ENCODE peak calls at places on chromosomes 11 and 22, in five cellular contexts. One of them, this sample, is unnamed. For H3K36me3, the result is how much of the 10 kb centered on the place peaks cover.

GRCh38 chr11:13647391-13647790 is 21.1 kb upstream of the FAR1 start:
- DNase-seq in HCT116: no peak
- DNase-seq in fibroblast of lung: no peak
- DNase-seq in hepatocyte: no peak
- DNase-seq in neural progenitor cell: no peak
- DNase-seq in this sample: no peak

GRCh38 chr11:4495986-4496385 is 13.5 kb downstream of the OR52K1 start:
- DNase-seq in hepatocyte: no peak
- DNase-seq in neural progenitor cell: no peak
- DNase-seq in fibroblast of lung: no peak
- DNase-seq in HCT116: no peak
- DNase-seq in this sample: no peak

GRCh38 chr22:47620391-47620790 is 857.9 kb downstream of the TBC1D22A start:
- DNase-seq in hepatocyte: no peak
- DNase-seq in HCT116: no peak
- DNase-seq in neural progenitor cell: no peak
- DNase-seq in fibroblast of lung: no peak
- DNase-seq in this sample: no peak

GRCh38 chr11:59173964-59174663 is 2.2 kb downstream of the DTX4 start:
- DNase-seq in hepatocyte: peak
- DNase-seq in HCT116: no peak
- DNase-seq in fibroblast of lung: no peak
- DNase-seq in neural progenitor cell: peak
- DNase-seq in this sample: no peak

GRCh38 chr11:1758611-1759150 is 5.0 kb downstream of the CTSD start:
- DNase-seq in HCT116: no peak
- DNase-seq in fibroblast of lung: no peak
- DNase-seq in neural progenitor cell: no peak
- DNase-seq in hepatocyte: no peak
- DNase-seq in this sample: no peak

GRCh38 chr11:520428-521178 is 13.6 kb upstream of the RNH1 start:
- DNase-seq in HCT116: no peak
- DNase-seq in hepatocyte: no peak
- DNase-seq in neural progenitor cell: peak
- DNase-seq in fibroblast of lung: no peak
- DNase-seq in this sample: no peak

GRCh38 chr11:495537-495931 is 11.5 kb downstream of the RNH1 start:
- DNase-seq in fibroblast of lung: no peak
- DNase-seq in neural progenitor cell: no peak
- DNase-seq in hepatocyte: no peak
- DNase-seq in HCT116: no peak
- DNase-seq in this sample: no peak

GRCh38 chr11:68463714-68464113 is 3.2 kb downstream of the PPP6R3 start:
- DNase-seq in neural progenitor cell: no peak
- DNase-seq in HCT116: no peak
- DNase-seq in hepatocyte: no peak
- DNase-seq in fibroblast of lung: no peak
- DNase-seq in this sample: no peak

GRCh38 chr11:128533473-128533872 is 53.9 kb downstream of the ETS1 start:
- DNase-seq in HCT116: no peak
- DNase-seq in hepatocyte: no peak
- DNase-seq in neural progenitor cell: no peak
- DNase-seq in fibroblast of lung: no peak
- DNase-seq in this sample: no peak

GRCh38 chr11:64848779-64849599 is 4.5 kb upstream of the CDC42BPG start:
- DNase-seq in HCT116: no peak
- DNase-seq in neural progenitor cell: peak
- DNase-seq in fibroblast of lung: no peak
- DNase-seq in hepatocyte: peak
- DNase-seq in this sample: no peak

GRCh38 chr22:43118953-43119458 is 8.5 kb downstream of the BIK start:
- DNase-seq in neural progenitor cell: no peak
- DNase-seq in hepatocyte: no peak
- DNase-seq in HCT116: no peak
- DNase-seq in fibroblast of lung: no peak
- DNase-seq in this sample: no peak

GRCh38 chr11:62390237-62390636 is 28.6 kb upstream of the SCGB1A1 start:
- DNase-seq in neural progenitor cell: no peak
- DNase-seq in hepatocyte: no peak
- DNase-seq in fibroblast of lung: no peak
- DNase-seq in HCT116: no peak
- DNase-seq in this sample: no peak

GRCh38 chr11:117096140-117096972 is 1.9 kb downstream of the SIK3 start:
- DNase-seq in fibroblast of lung: peak
- DNase-seq in hepatocyte: peak
- DNase-seq in HCT116: no peak
- DNase-seq in neural progenitor cell: peak
- DNase-seq in this sample: no peak

GRCh38 chr11:107316426-107316825 is 141.2 kb downstream of the CWF19L2 start:
- DNase-seq in hepatocyte: no peak
- DNase-seq in HCT116: no peak
- DNase-seq in fibroblast of lung: no peak
- DNase-seq in neural progenitor cell: no peak
- DNase-seq in this sample: no peak

GRCh38 chr22:32987081-32987631 is 71.0 kb downstream of the SYN3 start:
- DNase-seq in fibroblast of lung: peak
- DNase-seq in neural progenitor cell: peak
- DNase-seq in hepatocyte: no peak
- DNase-seq in HCT116: no peak
- DNase-seq in this sample: peak

GRCh38 chr11:45926001-45926401 is 3.5 kb downstream of the LARGE2 start:
- DNase-seq in HCT116: no peak
- DNase-seq in neural progenitor cell: no peak
- DNase-seq in hepatocyte: no peak
- DNase-seq in fibroblast of lung: no peak
- DNase-seq in this sample: no peak

GRCh38 chr11:70547386-70547785 is 149.1 kb downstream of the CTTN start:
- DNase-seq in hepatocyte: no peak
- DNase-seq in neural progenitor cell: no peak
- DNase-seq in fibroblast of lung: no peak
- DNase-seq in HCT116: no peak
- DNase-seq in this sample: no peak

GRCh38 chr11:61698173-61698965 is 18.2 kb downstream of the DAGLA start:
- DNase-seq in HCT116: no peak
- DNase-seq in fibroblast of lung: peak
- DNase-seq in neural progenitor cell: no peak
- DNase-seq in hepatocyte: no peak
- DNase-seq in this sample: no peak

GRCh38 chr11:35248558-35249323 is 109.8 kb downstream of the CD44 start:
- DNase-seq in fibroblast of lung: no peak
- DNase-seq in neural progenitor cell: no peak
- DNase-seq in hepatocyte: no peak
- DNase-seq in HCT116: no peak
- DNase-seq in this sample: no peak

GRCh38 chr11:35615911-35616900 is 2.1 kb upstream of the FJX1 start:
- DNase-seq in fibroblast of lung: peak
- DNase-seq in hepatocyte: peak
- DNase-seq in HCT116: no peak
- DNase-seq in neural progenitor cell: peak
- DNase-seq in this sample: no peak

GRCh38 chr22:33883961-33884808 is 36.1 kb downstream of the LARGE1 start:
- DNase-seq in HCT116: no peak
- DNase-seq in fibroblast of lung: no peak
- DNase-seq in neural progenitor cell: peak
- DNase-seq in hepatocyte: no peak
- DNase-seq in this sample: peak

GRCh38 chr22:26981520-26981919 is 324.1 kb downstream of the MIAT start:
- DNase-seq in HCT116: no peak
- DNase-seq in fibroblast of lung: no peak
- DNase-seq in hepatocyte: peak
- DNase-seq in neural progenitor cell: no peak
- DNase-seq in this sample: no peak

GRCh38 chr22:44988671-44989070 is 21.1 kb downstream of the PHF21B start:
- DNase-seq in HCT116: no peak
- DNase-seq in hepatocyte: no peak
- DNase-seq in fibroblast of lung: no peak
- DNase-seq in neural progenitor cell: no peak
- DNase-seq in this sample: no peak

GRCh38 chr11:61890536-61891330 is 612 bp downstream of the FADS3 start:
- DNase-seq in neural progenitor cell: peak
- DNase-seq in fibroblast of lung: peak
- DNase-seq in HCT116: no peak
- DNase-seq in hepatocyte: peak
- DNase-seq in this sample: no peak

GRCh38 chr11:43116071-43116470 is 195.7 kb upstream of the API5 start:
- DNase-seq in HCT116: no peak
- DNase-seq in hepatocyte: no peak
- DNase-seq in neural progenitor cell: no peak
- DNase-seq in fibroblast of lung: no peak
- DNase-seq in this sample: no peak

GRCh38 chr22:20963201-20964052 is 3.6 kb upstream of the AIFM3 start:
- DNase-seq in hepatocyte: no peak
- DNase-seq in neural progenitor cell: no peak
- DNase-seq in HCT116: no peak
- DNase-seq in fibroblast of lung: no peak
- DNase-seq in this sample: no peak

GRCh38 chr11:74024630-74025029 is 15.7 kb upstream of the UCP3 start:
- DNase-seq in hepatocyte: peak
- DNase-seq in fibroblast of lung: peak
- DNase-seq in neural progenitor cell: no peak
- DNase-seq in HCT116: no peak
- DNase-seq in this sample: no peak

GRCh38 chr11:61061081-61061826 is 41.0 kb upstream of the CD5 start:
- DNase-seq in fibroblast of lung: peak
- DNase-seq in neural progenitor cell: no peak
- DNase-seq in HCT116: peak
- DNase-seq in hepatocyte: no peak
- DNase-seq in this sample: peak

GRCh38 chr11:134719397-134719796 is 307.4 kb upstream of the B3GAT1 start:
- DNase-seq in fibroblast of lung: no peak
- DNase-seq in hepatocyte: no peak
- DNase-seq in HCT116: no peak
- DNase-seq in neural progenitor cell: no peak
- DNase-seq in this sample: no peak

GRCh38 chr11:66414120-66414934 is 6.5 kb upstream of the NPAS4 start:
- DNase-seq in neural progenitor cell: peak
- DNase-seq in HCT116: no peak
- DNase-seq in fibroblast of lung: no peak
- DNase-seq in hepatocyte: no peak
- DNase-seq in this sample: no peak

GRCh38 chr11:12123177-12123576 is 12.8 kb downstream of the MICAL2 start:
- DNase-seq in HCT116: no peak
- DNase-seq in neural progenitor cell: no peak
- DNase-seq in hepatocyte: no peak
- DNase-seq in fibroblast of lung: peak
- DNase-seq in this sample: no peak

GRCh38 chr11:130002352-130002845 is at the start of gene PRDM10:
- DNase-seq in hepatocyte: peak
- DNase-seq in neural progenitor cell: peak
- DNase-seq in fibroblast of lung: peak
- DNase-seq in HCT116: peak
- DNase-seq in this sample: no peak

GRCh38 chr11:115444542-115444941 is 59.7 kb downstream of the CADM1 start:
- DNase-seq in hepatocyte: no peak
- DNase-seq in fibroblast of lung: no peak
- DNase-seq in HCT116: no peak
- DNase-seq in neural progenitor cell: no peak
- DNase-seq in this sample: no peak

GRCh38 chr11:115437902-115438575 is 66.2 kb downstream of the CADM1 start:
- DNase-seq in hepatocyte: no peak
- DNase-seq in neural progenitor cell: no peak
- DNase-seq in fibroblast of lung: no peak
- DNase-seq in HCT116: no peak
- DNase-seq in this sample: no peak

DNA sequence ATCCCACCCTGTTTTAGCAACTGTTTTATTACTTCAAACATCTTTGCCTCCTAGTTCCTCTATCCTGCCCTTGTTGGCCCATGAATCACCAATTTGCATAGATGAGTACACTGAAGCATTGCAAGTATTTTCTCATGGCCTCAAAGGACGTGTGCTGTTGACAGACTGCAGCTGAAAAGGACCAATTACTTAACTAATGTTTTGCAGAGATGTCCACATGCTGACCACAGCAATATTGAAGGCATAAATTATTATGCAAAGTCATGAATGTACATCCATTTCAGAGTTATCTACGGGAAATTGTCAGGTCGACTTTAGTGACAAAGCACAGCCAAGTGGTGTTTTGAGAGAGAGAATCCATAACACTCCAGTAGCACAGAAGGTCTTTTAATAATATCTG is 64.8 kb downstream of the CADM1 start:
- DNase-seq in HCT116: no peak
- DNase-seq in hepatocyte: no peak
- DNase-seq in fibroblast of lung: peak
- DNase-seq in neural progenitor cell: no peak
- DNase-seq in this sample: no peak
- H3K4me2 ChIP-seq in HCT116: no peak
- H3K4me2 ChIP-seq in hepatocyte: no peak
- H3K4me2 ChIP-seq in fibroblast of lung: no peak
- H3K4me2 ChIP-seq in neural progenitor cell: no peak
- H3K4me2 ChIP-seq in this sample: no peak

GRCh38 chr11:47470671-47471070 is 21.7 kb upstream of the RAPSN start:
- DNase-seq in HCT116: no peak
- DNase-seq in neural progenitor cell: no peak
- DNase-seq in fibroblast of lung: no peak
- DNase-seq in hepatocyte: no peak
- DNase-seq in this sample: no peak
- H3K36me3 ChIP-seq in HCT116: under half
- H3K36me3 ChIP-seq in neural progenitor cell: under half
- H3K36me3 ChIP-seq in fibroblast of lung: under half
- H3K36me3 ChIP-seq in hepatocyte: under half
- H3K36me3 ChIP-seq in this sample: half or more

GRCh38 chr11:102449651-102450570 is 2.7 kb downstream of the TMEM123 start:
- DNase-seq in HCT116: no peak
- DNase-seq in hepatocyte: no peak
- DNase-seq in neural progenitor cell: peak
- DNase-seq in fibroblast of lung: no peak
- DNase-seq in this sample: no peak

GRCh38 chr11:102452461-102453285 is at the start of gene TMEM123:
- DNase-seq in fibroblast of lung: peak
- DNase-seq in HCT116: peak
- DNase-seq in hepatocyte: peak
- DNase-seq in neural progenitor cell: peak
- DNase-seq in this sample: no peak

GRCh38 chr11:102453286-102453797 is 777 bp upstream of the TMEM123 start:
- DNase-seq in fibroblast of lung: no peak
- DNase-seq in neural progenitor cell: no peak
- DNase-seq in HCT116: no peak
- DNase-seq in hepatocyte: peak
- DNase-seq in this sample: no peak

GRCh38 chr11:102451041-102451692 is 1.4 kb downstream of the TMEM123 start:
- DNase-seq in neural progenitor cell: no peak
- DNase-seq in fibroblast of lung: no peak
- DNase-seq in hepatocyte: no peak
- DNase-seq in HCT116: no peak
- DNase-seq in this sample: no peak

GRCh38 chr11:102451693-102452460 is 688 bp downstream of the TMEM123 start:
- DNase-seq in HCT116: no peak
- DNase-seq in fibroblast of lung: peak
- DNase-seq in neural progenitor cell: peak
- DNase-seq in hepatocyte: peak
- DNase-seq in this sample: no peak
- TF ChIP-seq CTCF in HCT116: no peak
- TF ChIP-seq CTCF in fibroblast of lung: no peak
- TF ChIP-seq CTCF in neural progenitor cell: peak
- TF ChIP-seq CTCF in hepatocyte: peak
- TF ChIP-seq CTCF in this sample: no peak

DNA sequence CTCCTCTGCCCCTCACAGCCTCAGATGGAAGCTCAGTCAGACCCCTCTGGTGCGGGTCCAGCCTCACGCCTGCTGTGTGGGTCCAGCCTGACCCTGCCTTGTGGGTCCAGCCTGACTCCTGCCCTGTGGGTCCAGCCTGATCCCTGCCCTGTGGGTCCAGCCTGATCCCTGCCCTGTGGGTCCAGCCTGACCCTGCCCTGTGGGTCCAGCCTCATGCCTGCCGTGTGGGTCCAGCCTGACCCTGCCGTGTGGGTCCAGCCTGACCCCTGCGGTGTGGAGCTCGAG is 445.3 kb downstream of the BRD1 start:
- DNase-seq in HCT116: no peak
- DNase-seq in fibroblast of lung: no peak
- DNase-seq in neural progenitor cell: no peak
- DNase-seq in hepatocyte: no peak
- DNase-seq in this sample: no peak
- H3K4me2 ChIP-seq in HCT116: no peak
- H3K4me2 ChIP-seq in fibroblast of lung: no peak
- H3K4me2 ChIP-seq in neural progenitor cell: no peak
- H3K4me2 ChIP-seq in hepatocyte: no peak
- H3K4me2 ChIP-seq in this sample: no peak